ENCODE peak calls at places on chromosome 16, in six cellular contexts. U, J, B, C, N and V are unnamed samples.

GRCh38 chr16:57000271-57001025 is 11.1 kb downstream of the NLRC5 start:
- DNase-seq in J (no peak), N (peak; percentile 87), U (no peak), C (peak; percentile 96), B (peak; percentile 97), V (peak; percentile 95)

GRCh38 chr16:3998793-3999478 is 117.3 kb downstream of the ADCY9 start:
- DNase-seq in C (peak; percentile 79), J (no peak), U (no peak), N (no peak), B (peak; percentile 86), V (peak; percentile 73)

GRCh38 chr16:12452549-12452948 is 351.1 kb downstream of the CPPED1 start:
- DNase-seq in J (no peak), C (no peak), N (no peak), U (no peak), B (no peak), V (no peak)

GRCh38 chr16:70644763-70645597 is 1.4 kb upstream of the IL34 start:
- DNase-seq in J (peak; percentile 31), C (no peak), N (no peak), U (peak; percentile 41), B (no peak), V (no peak)

GRCh38 chr16:57619606-57620315 is 8.7 kb upstream of the ADGRG1 start:
- DNase-seq in J (no peak), B (no peak), C (no peak), U (no peak), N (no peak), V (no peak)

GRCh38 chr16:19432429-19432828 is 14.7 kb downstream of the TMC5 start:
- DNase-seq in B (no peak), U (no peak), N (no peak), C (no peak), J (no peak), V (no peak)

GRCh38 chr16:28304214-28304613 is 11.9 kb downstream of the SBK1 start:
- DNase-seq in J (peak; percentile 50), N (no peak), B (peak; percentile 48), C (peak; percentile 28), U (no peak), V (peak; percentile 17)

GRCh38 chr16:69772560-69773254 is 10.6 kb downstream of the WWP2 start:
- DNase-seq in B (peak; percentile 12), C (peak; percentile 26), U (no peak), J (no peak), N (no peak), V (no peak)

GRCh38 chr16:85220125-85220839 is 108.0 kb upstream of the CIBAR2 start:
- DNase-seq in J (no peak), B (peak; percentile 80), C (peak; percentile 88), U (peak; percentile 92), N (no peak), V (peak; percentile 79)

GRCh38 chr16:11350531-11351335 is 5.5 kb downstream of the RMI2 start:
- DNase-seq in N (no peak), B (peak; percentile 86), C (peak; percentile 37), J (no peak), U (peak; percentile 44), V (peak; percentile 44)

GRCh38 chr16:11824362-11824761 is 27.0 kb downstream of the RSL1D1 start:
- DNase-seq in U (no peak), J (no peak), N (no peak), C (no peak), B (peak; percentile 13), V (no peak)

GRCh38 chr16:75238132-75238852 is 13.1 kb downstream of the BCAR1 start:
- DNase-seq in B (peak; percentile 98), J (peak; percentile 27), C (peak; percentile 95), U (peak; percentile 71), N (no peak), V (peak; percentile 91)

GRCh38 chr16:74623214-74623842 is 16.4 kb upstream of the GLG1 start:
- DNase-seq in J (no peak), B (peak; percentile 68), N (no peak), C (peak; percentile 35), U (peak; percentile 47), V (peak; percentile 20)

GRCh38 chr16:2664522-2665096 is 17.7 kb upstream of the KCTD5 start:
- DNase-seq in J (no peak), N (no peak), B (no peak), U (no peak), C (no peak), V (no peak)

GRCh38 chr16:81737885-81738536 is 41.1 kb upstream of the PLCG2 start:
- DNase-seq in U (peak; percentile 84), B (peak; percentile 78), C (peak; percentile 75), N (peak; percentile 80), J (peak; percentile 89), V (peak; percentile 69)

GRCh38 chr16:84985079-84986065 is 26.0 kb downstream of the ZDHHC7 start:
- DNase-seq in U (no peak), B (peak; percentile 84), C (peak; percentile 91), J (no peak), N (no peak), V (peak; percentile 89)

GRCh38 chr16:77157773-77158172 is 33.2 kb upstream of the MON1B start:
- DNase-seq in N (no peak), B (peak; percentile 40), C (no peak), J (no peak), U (no peak), V (no peak)

GRCh38 chr16:535446-536405 is 8.2 kb downstream of the CAPN15 start:
- DNase-seq in J (no peak), N (no peak), B (peak; percentile 98), U (no peak), C (peak; percentile 79), V (peak; percentile 65)

GRCh38 chr16:79970091-79970490 is 369.6 kb upstream of the MAF start:
- DNase-seq in C (no peak), B (no peak), U (no peak), J (no peak), N (no peak), V (no peak)

GRCh38 chr16:54628796-54629625 is 301.7 kb upstream of the IRX5 start:
- DNase-seq in U (no peak), B (no peak), J (no peak), N (no peak), C (no peak), V (no peak)

GRCh38 chr16:29825145-29826044 is 5.1 kb downstream of the MVP start:
- DNase-seq in N (no peak), B (peak; percentile 89), C (peak; percentile 91), U (no peak), J (no peak), V (peak; percentile 87)

GRCh38 chr16:56357291-56357764 is 68.0 kb downstream of the AMFR start:
- DNase-seq in B (peak; percentile 83), N (no peak), J (peak; percentile 42), U (peak; percentile 23), C (peak; percentile 81), V (peak; percentile 76)

GRCh38 chr16:66300501-66300900 is 66.0 kb upstream of the CDH5 start:
- DNase-seq in J (no peak), C (no peak), B (no peak), N (no peak), U (no peak), V (no peak)

GRCh38 chr16:66304961-66305360 is 61.5 kb upstream of the CDH5 start:
- DNase-seq in N (no peak), B (no peak), J (peak; percentile 16), U (no peak), C (no peak), V (no peak)

GRCh38 chr16:66306366-66307150 is 59.9 kb upstream of the CDH5 start:
- DNase-seq in J (no peak), C (no peak), N (no peak), B (no peak), U (no peak), V (no peak)

GRCh38 chr16:66308096-66308495 is 58.4 kb upstream of the CDH5 start:
- DNase-seq in B (no peak), J (no peak), C (no peak), N (no peak), U (no peak), V (no peak)

DNA sequence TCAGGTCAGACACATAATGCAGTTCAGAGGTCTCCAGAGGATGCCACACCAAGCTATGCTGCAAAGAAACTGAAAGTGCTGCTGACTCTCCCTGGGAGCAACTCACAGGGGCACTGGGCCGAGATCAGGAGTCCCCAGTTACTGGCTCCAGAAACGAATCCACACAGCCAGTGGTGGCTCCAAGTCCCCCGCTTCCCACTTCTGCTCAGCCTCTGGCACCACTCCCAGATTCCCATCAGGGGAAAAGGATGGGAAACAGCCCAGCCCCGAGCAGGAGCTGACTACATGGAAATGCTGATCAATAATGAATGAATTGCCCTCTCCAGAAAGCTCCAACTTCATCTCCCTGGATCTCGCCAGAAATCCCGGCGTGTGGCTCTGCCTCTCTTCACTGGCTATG is 62.3 kb upstream of the CDH5 start:
- DNase-seq in J (peak; percentile 12), U (no peak), B (peak; percentile 12), N (no peak), C (no peak), V (no peak)
- H3K4me2 ChIP-seq in J (no peak overlapping the region), U (peak overlapping the region; percentile 19), B (no peak overlapping the region), N (no peak overlapping the region), C (no peak overlapping the region), V (no peak overlapping the region)

DNA sequence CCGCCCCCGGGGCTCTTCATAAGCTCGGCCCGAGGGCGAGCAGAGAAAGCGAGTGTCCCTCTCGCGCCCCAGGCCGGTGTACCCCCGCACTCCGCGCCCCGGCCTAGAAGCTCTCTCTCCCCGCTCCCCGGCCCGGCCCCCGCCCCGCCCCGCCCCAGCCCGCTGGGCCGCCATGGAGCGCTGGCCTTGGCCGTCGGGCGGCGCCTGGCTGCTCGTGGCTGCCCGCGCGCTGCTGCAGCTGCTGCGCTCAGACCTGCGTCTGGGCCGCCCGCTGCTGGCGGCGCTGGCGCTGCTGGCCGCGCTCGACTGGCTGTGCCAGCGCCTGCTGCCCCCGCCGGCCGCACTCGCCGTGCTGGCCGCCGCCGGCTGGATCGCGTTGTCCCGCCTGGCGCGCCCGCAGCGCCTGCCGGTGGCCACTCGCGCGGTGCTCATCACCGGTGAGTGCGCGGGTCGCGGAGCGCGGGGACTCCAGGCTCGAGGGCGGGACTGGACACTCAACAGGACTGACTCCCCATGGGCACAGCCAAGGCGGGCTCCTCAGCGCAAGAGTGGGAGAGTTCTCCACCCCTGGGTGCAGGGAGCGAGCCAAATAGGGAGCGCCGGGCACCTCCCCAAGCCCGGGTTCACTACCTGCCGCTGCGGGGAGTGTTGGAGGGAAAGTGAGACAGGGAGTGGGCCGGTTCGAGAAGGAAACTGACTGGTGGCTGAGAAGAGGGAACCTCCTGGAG is at the start of gene HSD11B2:
- DNase-seq in B (peak; percentile 85), N (no peak), J (peak; percentile 81), C (peak; percentile 38), U (peak; percentile 93), V (peak; percentile 14)
- H3K9ac ChIP-seq in B (no peak within 1 kb of the TSS), N (no peak within 1 kb of the TSS), J (peak within 1 kb of the TSS; percentile 23), C (no peak within 1 kb of the TSS), U (no peak within 1 kb of the TSS), V (no peak within 1 kb of the TSS)

GRCh38 chr16:26276289-26276688 is 584.5 kb downstream of the HS3ST4 start:
- DNase-seq in U (no peak), B (no peak), N (no peak), C (no peak), J (no peak), V (no peak)

DNA sequence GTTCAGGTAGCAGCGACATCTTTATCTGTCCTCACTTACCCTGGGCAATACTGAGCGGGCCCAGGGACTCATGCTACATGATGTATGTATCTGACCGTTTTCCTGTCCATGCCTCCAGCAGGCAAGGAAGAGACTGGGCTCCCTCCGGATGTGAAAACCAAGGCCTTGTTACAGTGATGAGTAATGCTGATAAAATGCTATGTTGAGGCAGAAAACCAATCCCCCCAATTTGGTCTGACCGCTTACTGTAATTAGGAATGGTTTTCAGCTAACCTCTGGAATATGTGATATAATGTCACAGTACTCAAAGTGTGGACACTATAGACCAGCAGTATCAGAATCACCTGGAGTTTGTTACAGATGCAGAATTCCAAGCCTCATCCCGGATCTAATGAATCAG is 589.9 kb downstream of the HS3ST4 start:
- DNase-seq in C (no peak), J (peak; percentile 35), B (no peak), N (no peak), U (no peak), V (no peak)
- H2AFZ ChIP-seq in C (no peak overlapping the region), J (no peak overlapping the region), B (no peak overlapping the region), N (no peak overlapping the region), U (no peak overlapping the region), V (no peak overlapping the region)

GRCh38 chr16:20884240-20884556 is 16.0 kb downstream of the DCUN1D3 start:
- DNase-seq in N (no peak), C (peak; percentile 85), B (peak; percentile 65), J (no peak), U (no peak), V (peak; percentile 77)
- H3K4me2 ChIP-seq in N (no peak overlapping the region), C (no peak overlapping the region), B (peak overlapping the region; percentile 27), J (no peak overlapping the region), U (no peak overlapping the region), V (peak overlapping the region; percentile 13)